ENCODE peak calls at places on chromosomes 12 and 14, in ten cellular contexts. T is stomach, J is esophagus muscularis mucosa, N is suprapubic skin, G is SK-N-SH, Q is GM12891, E is endothelial cell of umbilical vein, F is transverse colon, H is K562, K is HepG2. P is an unnamed sample.

GRCh38 chr12:123474493-123475255 is 16.7 kb downstream of the SNRNP35 start:
- DNase-seq in E (no peak), Q (no peak), N (no peak), F (no peak), K (no peak), T (no peak), G (no peak), J (no peak), H (no peak), P (no peak)

GRCh38 chr14:100782516-100783320 is 43.2 kb upstream of the MEG3 start:
- DNase-seq in J (no peak), T (no peak), N (peak), Q (no peak), K (peak), G (peak), H (no peak), E (no peak), F (no peak), P (no peak)

GRCh38 chr12:107163413-107163812 is 70.1 kb upstream of the CRY1 start:
- DNase-seq in T (no peak), G (no peak), J (no peak), F (no peak), E (no peak), H (no peak), N (no peak), K (no peak), Q (no peak), P (no peak)

GRCh38 chr14:88551094-88551870 is 3.5 kb downstream of the PTPN21 start:
- DNase-seq in E (peak), N (peak), H (peak), F (peak), J (no peak), Q (peak), K (no peak), G (peak), T (peak), P (no peak)

GRCh38 chr12:50927766-50928224 is 24.5 kb upstream of the HIGD1C start:
- DNase-seq in J (no peak), K (no peak), N (no peak), G (no peak), E (no peak), Q (no peak), T (no peak), F (no peak), H (no peak), P (peak)

GRCh38 chr12:101670007-101670671 is 27.3 kb upstream of the CHPT1 start:
- DNase-seq in K (peak), E (peak), J (no peak), N (no peak), F (peak), G (peak), Q (no peak), T (no peak), H (peak), P (no peak)

GRCh38 chr14:59439256-59440015 is 25.7 kb downstream of the GPR135 start:
- DNase-seq in N (no peak), E (no peak), Q (no peak), T (no peak), H (no peak), F (no peak), J (no peak), K (no peak), G (no peak), P (no peak)

GRCh38 chr12:113425960-113426453 is 3.8 kb downstream of the SDSL start:
- DNase-seq in H (no peak), G (no peak), T (no peak), Q (no peak), F (no peak), N (no peak), J (no peak), K (no peak), E (no peak), P (no peak)

GRCh38 chr12:7959278-7960063 is 23.5 kb upstream of the SLC2A3 start:
- DNase-seq in T (no peak), E (peak), F (peak), G (no peak), Q (no peak), J (no peak), H (peak), K (peak), N (no peak), P (no peak)

GRCh38 chr12:85392508-85392907 is 112.5 kb downstream of the ALX1 start:
- DNase-seq in H (no peak), E (peak), F (no peak), K (no peak), T (no peak), Q (no peak), G (peak), N (no peak), J (no peak), P (no peak)

GRCh38 chr12:96078281-96078761 is 42.9 kb upstream of the LTA4H start:
- DNase-seq in Q (no peak), E (peak), F (no peak), G (no peak), H (no peak), K (no peak), N (peak), J (no peak), T (peak), P (no peak)

GRCh38 chr12:104790296-104791125 is 167.6 kb downstream of the SLC41A2 start:
- DNase-seq in E (peak), J (no peak), N (no peak), F (peak), H (peak), T (peak), Q (no peak), K (peak), G (peak), P (no peak)

GRCh38 chr12:126914170-126914796 is 1352.7 kb upstream of the TMEM132C start:
- DNase-seq in N (no peak), G (no peak), T (no peak), J (no peak), H (no peak), E (no peak), F (no peak), K (no peak), Q (no peak), P (no peak)

GRCh38 chr12:119727600-119728436 is 59.9 kb downstream of the PRKAB1 start:
- DNase-seq in K (no peak), J (no peak), T (no peak), E (no peak), N (no peak), Q (no peak), G (no peak), F (no peak), H (no peak), P (no peak)

GRCh38 chr12:86261142-86261541 is 5.0 kb upstream of the MGAT4C start:
- DNase-seq in G (no peak), Q (no peak), N (no peak), T (no peak), E (no peak), J (no peak), K (no peak), F (no peak), H (no peak), P (no peak)

GRCh38 chr12:112473056-112473455 is 54.3 kb downstream of the PTPN11 start:
- DNase-seq in G (peak), N (no peak), K (no peak), F (no peak), J (no peak), E (no peak), T (no peak), H (peak), Q (no peak), P (no peak)

GRCh38 chr14:69505338-69506240 is 21.1 kb downstream of the PLEKHD1 start:
- DNase-seq in G (no peak), H (no peak), J (no peak), F (no peak), T (no peak), N (no peak), E (no peak), Q (no peak), K (peak), P (no peak)

GRCh38 chr12:115885040-115885439 is 392.5 kb downstream of the MED13L start:
- DNase-seq in K (no peak), N (no peak), E (no peak), J (no peak), H (no peak), G (no peak), T (no peak), F (no peak), Q (no peak), P (no peak)

DNA sequence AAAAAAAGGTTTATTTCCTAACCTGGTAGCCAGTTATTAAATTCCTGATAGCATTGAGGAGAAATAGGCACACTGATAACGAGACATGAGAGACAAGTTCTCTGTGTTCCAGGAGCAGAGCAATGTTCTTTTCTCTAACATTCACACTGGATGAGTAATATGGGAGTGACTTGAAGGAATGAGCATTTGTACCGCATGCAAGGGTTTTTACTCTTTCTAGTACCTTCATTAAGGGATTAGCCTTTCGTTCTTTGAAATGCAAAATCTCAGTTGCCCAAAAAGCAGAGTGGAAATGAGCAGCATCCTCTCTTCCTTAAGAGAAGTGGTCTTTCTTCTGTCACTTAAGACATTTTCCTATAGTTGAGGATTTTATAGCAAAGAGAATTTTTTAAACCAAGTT is 54.7 kb downstream of the FGD4 start:
- DNase-seq in N (no peak), Q (no peak), J (no peak), E (peak), K (no peak), T (no peak), F (no peak), H (no peak), G (no peak), P (no peak)
- TF ChIP-seq POLR2AphosphoS5 in N (no peak), Q (no peak), J (no peak), E (peak), K (no peak), T (peak), F (no peak), H (no peak), G (no peak), P (peak)

DNA sequence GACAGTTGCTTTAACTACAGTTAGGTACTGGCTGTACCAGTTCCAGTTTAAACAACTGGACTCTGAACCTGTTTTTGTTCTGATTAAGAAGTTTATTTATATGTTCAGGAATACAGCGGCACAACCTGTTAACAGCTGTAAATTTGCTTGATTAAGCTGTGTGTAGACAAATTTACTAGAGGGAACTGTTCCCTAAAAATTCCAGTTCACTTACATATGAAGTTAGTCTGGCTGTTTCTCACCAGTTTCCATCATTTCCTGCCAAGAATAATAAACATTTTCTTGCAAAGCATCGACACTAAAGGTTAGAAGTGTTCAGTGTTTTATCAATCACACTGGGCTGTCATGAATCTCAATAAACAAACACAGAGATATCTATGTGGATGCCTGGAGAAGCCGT is 192.1 kb downstream of the RAD51B start:
- DNase-seq in E (peak), Q (no peak), N (no peak), K (no peak), J (no peak), G (no peak), H (no peak), F (no peak), T (no peak), P (no peak)
- TF ChIP-seq POLR2AphosphoS5 in E (no peak), Q (no peak), N (no peak), K (no peak), J (no peak), G (no peak), H (no peak), F (peak), T (no peak), P (no peak)

DNA sequence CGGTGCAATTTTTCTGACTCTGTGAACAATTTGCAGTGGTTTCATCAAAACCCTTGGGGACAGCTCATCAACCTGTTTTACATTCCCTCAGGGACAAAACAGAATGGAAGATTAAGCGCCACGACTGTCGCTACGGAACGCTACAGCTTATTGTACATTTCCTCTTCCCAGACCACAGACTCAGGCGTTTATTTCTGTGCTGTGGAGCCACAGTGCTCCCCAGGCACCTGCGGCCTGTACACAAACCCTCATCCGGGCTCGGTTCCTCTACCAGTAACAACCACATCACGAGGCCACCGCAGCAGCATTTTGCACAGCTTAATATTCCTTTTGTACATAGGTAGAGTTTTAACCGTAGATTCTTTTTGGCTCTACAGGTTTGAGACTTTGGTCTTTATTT is 397.4 kb upstream of the OR4E1 start:
- DNase-seq in N (no peak), T (no peak), G (no peak), J (no peak), H (no peak), E (no peak), K (no peak), Q (no peak), F (peak), P (no peak)
- TF ChIP-seq POLR2AphosphoS5 in N (no peak), T (no peak), G (no peak), J (no peak), H (no peak), E (no peak), K (no peak), Q (no peak), F (no peak), P (no peak)

DNA sequence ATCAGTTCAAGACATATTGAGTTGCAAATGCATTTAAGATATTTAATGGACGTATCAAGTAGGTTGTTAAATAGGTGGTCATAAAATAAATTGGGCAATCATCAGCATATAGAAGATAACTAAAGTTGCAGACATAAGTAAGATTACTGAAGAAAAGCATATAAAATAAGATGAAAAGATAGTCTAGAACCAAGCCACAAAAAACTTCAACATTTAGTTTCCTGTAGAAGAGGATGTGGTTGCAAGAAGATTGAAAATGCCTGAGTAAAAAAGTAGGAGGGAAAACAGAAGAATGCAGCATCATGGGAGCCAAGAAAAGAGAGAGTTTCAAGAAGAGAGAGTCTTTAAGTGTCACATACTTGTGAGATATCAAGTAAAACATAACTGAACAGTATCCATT is 17.6 kb upstream of the SLC16A7 start:
- DNase-seq in G (no peak), N (no peak), T (no peak), F (no peak), J (no peak), H (no peak), Q (no peak), E (no peak), K (no peak), P (no peak)
- TF ChIP-seq POLR2AphosphoS5 in G (no peak), N (no peak), T (no peak), F (no peak), J (no peak), H (no peak), Q (no peak), E (no peak), K (no peak), P (no peak)

DNA sequence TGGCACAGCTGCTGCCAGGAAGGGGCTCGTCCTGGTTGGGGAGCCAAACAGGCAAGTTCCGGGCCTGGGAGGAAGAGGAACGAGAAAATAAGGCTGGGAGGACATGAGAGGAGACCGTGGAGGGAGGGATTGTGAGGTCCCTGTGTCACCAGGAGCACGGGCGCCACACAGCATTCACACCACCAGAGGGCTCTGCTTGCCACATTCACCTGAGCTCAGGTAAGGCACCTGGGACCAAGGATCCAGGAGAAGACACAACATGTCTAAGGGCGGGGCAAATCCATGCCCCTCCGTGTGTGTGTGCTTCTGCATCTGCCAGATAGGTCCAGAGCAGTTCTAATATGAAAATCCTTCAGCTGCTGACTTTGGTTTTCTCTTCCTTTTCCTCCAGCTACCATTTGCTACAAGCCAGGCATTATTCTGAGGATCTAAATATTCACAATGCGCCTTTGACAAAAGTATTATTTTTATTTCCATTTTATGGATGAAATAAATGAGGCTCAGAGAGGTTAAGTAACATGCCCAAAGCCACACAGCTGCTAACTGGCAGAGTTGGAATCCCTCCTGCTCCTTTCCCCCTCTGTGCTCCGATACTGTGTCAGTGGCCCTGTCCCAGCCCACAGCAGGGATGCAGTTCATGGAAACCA is 14.6 kb downstream of the RAPGEF3 start:
- DNase-seq in T (peak), G (peak), N (no peak), Q (no peak), F (peak), E (no peak), H (peak), J (no peak), K (peak), P (no peak)
- TF ChIP-seq POLR2AphosphoS5 in T (no peak), G (no peak), N (no peak), Q (no peak), F (no peak), E (peak), H (no peak), J (no peak), K (no peak), P (no peak)

GRCh38 chr12:29346764-29347421 is 34.1 kb downstream of the ERGIC2 start:
- DNase-seq in J (no peak), K (no peak), H (no peak), T (no peak), E (no peak), N (no peak), G (no peak), F (no peak), Q (no peak), P (no peak)

GRCh38 chr12:29354954-29355353 is 26.0 kb downstream of the ERGIC2 start:
- DNase-seq in F (no peak), T (no peak), G (no peak), J (no peak), N (no peak), E (no peak), K (no peak), Q (no peak), H (no peak), P (no peak)

DNA sequence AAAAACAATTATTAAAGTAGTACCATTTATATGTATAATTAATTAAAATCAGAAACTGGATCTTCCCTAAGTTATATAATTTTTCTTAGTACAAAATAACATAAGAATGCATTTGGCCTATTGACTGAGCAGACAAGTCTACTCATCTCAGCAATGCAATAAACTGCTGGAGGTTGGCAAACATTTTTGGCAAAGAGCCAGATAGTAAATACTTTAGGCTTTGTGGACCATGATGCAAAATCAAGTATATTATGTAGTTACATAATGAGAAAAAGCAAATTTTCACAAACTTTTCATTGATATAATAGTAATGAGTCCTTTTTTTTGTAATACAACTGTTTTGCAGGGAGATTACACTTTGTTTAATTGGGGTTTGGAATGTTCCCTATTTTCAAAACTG is 30.9 kb downstream of the ERGIC2 start:
- DNase-seq in T (no peak), H (no peak), N (no peak), J (no peak), K (peak), G (peak), E (peak), F (no peak), Q (no peak), P (no peak)
- TF ChIP-seq POLR2AphosphoS5 in T (no peak), H (no peak), N (no peak), J (no peak), K (no peak), G (no peak), E (no peak), F (no peak), Q (no peak), P (no peak)

DNA sequence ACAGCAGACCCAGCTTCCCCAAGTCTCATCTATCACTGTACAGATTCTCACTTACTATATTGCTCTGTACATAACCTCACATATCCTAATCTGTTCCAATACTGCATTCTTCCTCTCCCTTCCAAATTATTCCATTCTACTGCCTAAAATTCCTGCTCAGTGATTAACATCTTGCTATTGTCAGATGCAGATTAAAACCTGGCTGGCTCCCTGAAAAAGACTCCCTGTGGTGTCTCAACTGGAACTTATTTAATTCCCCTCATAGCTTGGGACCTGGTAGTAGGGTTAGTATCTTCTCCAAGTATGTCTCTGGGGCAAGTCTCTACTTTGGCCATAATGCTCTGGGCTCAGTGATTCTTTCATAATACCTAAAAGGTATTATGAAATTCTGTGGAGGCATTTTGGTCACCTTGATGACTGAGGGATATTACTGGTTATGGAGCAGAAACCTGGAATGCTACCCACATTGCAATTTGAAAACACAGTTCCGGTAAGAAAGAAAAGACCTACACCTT is 55.8 kb downstream of the PAWR start:
- DNase-seq in K (no peak), N (no peak), J (no peak), Q (no peak), T (no peak), G (no peak), E (no peak), H (no peak), F (no peak), P (no peak)
- TF ChIP-seq POLR2AphosphoS5 in K (no peak), N (no peak), J (no peak), Q (no peak), T (no peak), G (no peak), E (no peak), H (no peak), F (no peak), P (no peak)

DNA sequence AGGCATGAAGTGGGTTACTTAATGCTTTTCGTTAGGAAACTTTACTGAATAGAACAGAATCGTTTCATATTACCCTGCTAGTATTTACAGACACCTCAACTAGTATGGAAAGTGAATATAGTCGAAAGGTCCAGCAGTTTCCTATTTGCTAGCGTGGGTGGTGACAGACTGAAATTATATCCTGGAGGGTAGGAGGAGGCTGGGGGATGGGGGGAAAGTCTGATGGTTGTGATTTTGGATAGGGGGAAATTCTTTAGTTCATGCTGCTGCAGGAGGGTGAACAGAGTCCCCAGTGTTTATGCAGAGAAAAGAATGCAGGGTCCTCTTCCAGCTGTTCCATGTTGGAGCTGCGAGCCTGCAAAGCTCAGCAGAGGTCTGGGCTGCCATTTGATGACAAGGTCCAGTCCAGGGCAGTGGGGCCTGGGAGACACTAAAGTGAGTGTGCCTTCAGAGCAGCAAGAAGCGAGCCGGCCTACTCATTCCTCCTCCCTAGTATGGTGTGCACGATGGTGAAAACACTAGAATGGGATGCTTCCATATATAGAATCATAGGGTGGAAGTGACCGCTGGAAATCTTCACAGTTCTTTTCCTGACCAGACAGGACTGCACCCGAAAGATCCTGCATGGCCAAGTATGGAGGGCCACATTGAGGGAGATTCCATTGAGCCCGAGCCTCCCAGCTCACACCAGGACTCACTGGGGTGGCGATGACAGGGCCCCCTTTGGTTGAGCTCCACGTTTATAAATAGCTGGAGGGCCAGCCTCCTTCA is 2.1 kb downstream of the SAMD4A start:
- DNase-seq in T (no peak), H (no peak), E (no peak), J (no peak), G (no peak), K (peak), Q (no peak), N (peak), F (peak), P (no peak)
- TF ChIP-seq POLR2AphosphoS5 in T (no peak), H (no peak), E (peak), J (peak), G (no peak), K (no peak), Q (no peak), N (no peak), F (peak), P (no peak)